ENCODE peak calls at places on chromosome 12, in nine cellular contexts. Z is EL; H is NCI-H460; I is HFFc6; T is stimulated activated CD8-positive, alpha-beta memory T cell treated with anti-CD3 and anti-CD28 coated beads, Interleukin-15, amount 100 ng/mL, for 4 hours; J is sciatic nerve; U is occipital lobe; D is NCI-H2081; N is A172. S is an unnamed sample.
A peak's percentile ranks its signal among the peaks of the same experiment; 100 is the strongest.

GRCh38 chr12:68557011-68557715 is 53.5 kb upstream of the RAP1B start:
- DNase-seq in I (peak; percentile 86), D (no peak), Z (peak; percentile 91), J (no peak), T (no peak), H (no peak), U (no peak), N (peak; percentile 74), S (peak; percentile 82)

GRCh38 chr12:47360771-47361388 is 281.1 kb upstream of the AMIGO2 start:
- DNase-seq in I (no peak), T (peak; percentile 42), H (no peak), Z (peak; percentile 19), J (no peak), U (no peak), N (peak; percentile 21), D (no peak), S (no peak)

GRCh38 chr12:48263617-48264016 is 60.5 kb upstream of the OR10AD1 start:
- DNase-seq in D (no peak), N (no peak), T (no peak), J (no peak), I (no peak), U (no peak), Z (no peak), H (no peak), S (no peak)

GRCh38 chr12:117158911-117159310 is 31.4 kb downstream of the FBXO21 start:
- DNase-seq in H (no peak), N (peak; percentile 44), J (no peak), U (no peak), D (no peak), T (no peak), Z (no peak), I (no peak), S (peak; percentile 78)

GRCh38 chr12:26921886-26922285 is 15.9 kb downstream of the INTS13 start:
- DNase-seq in J (no peak), Z (no peak), D (no peak), T (no peak), H (no peak), U (no peak), N (no peak), I (no peak), S (no peak)

GRCh38 chr12:2488131-2488530 is 306.6 kb upstream of the FKBP4 start:
- DNase-seq in T (no peak), I (no peak), D (no peak), H (no peak), U (no peak), J (no peak), N (no peak), Z (no peak), S (no peak)

GRCh38 chr12:17079251-17079909 is 473.4 kb upstream of the LMO3 start:
- DNase-seq in I (no peak), Z (no peak), D (no peak), J (no peak), U (no peak), H (no peak), T (no peak), N (no peak), S (no peak)

GRCh38 chr12:103908877-103909276 is 21.3 kb upstream of the HSP90B1 start:
- DNase-seq in U (no peak), Z (peak; percentile 71), T (no peak), I (peak; percentile 39), D (no peak), N (no peak), J (no peak), H (no peak), S (no peak)

GRCh38 chr12:88737838-88738472 is 157.7 kb upstream of the KITLG start:
- DNase-seq in U (no peak), I (no peak), T (no peak), H (no peak), N (no peak), D (no peak), Z (no peak), J (no peak), S (peak; percentile 43)

GRCh38 chr12:119804011-119804641 is 73.0 kb downstream of the CIT start:
- DNase-seq in I (peak; percentile 82), J (peak; percentile 72), N (peak; percentile 64), H (peak; percentile 47), U (peak; percentile 69), D (no peak), Z (peak; percentile 84), T (no peak), S (peak; percentile 68)

GRCh38 chr12:132908145-132909029 is 21.0 kb upstream of the CHFR start:
- DNase-seq in J (peak; percentile 98), H (peak; percentile 99), T (peak; percentile 96), Z (peak; percentile 98), D (peak; percentile 98), U (peak; percentile 97), I (peak; percentile 43), N (no peak), S (peak; percentile 95)

GRCh38 chr12:8996682-8997405 is 7.5 kb downstream of the KLRG1 start:
- DNase-seq in U (no peak), H (no peak), D (no peak), J (no peak), Z (peak; percentile 14), I (peak; percentile 4), N (peak; percentile 35), T (no peak), S (peak; percentile 2)

GRCh38 chr12:51368640-51369517 is 22.3 kb downstream of the GALNT6 start:
- DNase-seq in H (no peak), D (no peak), U (no peak), N (peak; percentile 80), I (no peak), T (peak; percentile 81), Z (peak; percentile 38), J (no peak), S (peak; percentile 55)

GRCh38 chr12:121467638-121468403 is 67.9 kb downstream of the RNF34 start:
- DNase-seq in H (no peak), N (no peak), Z (peak; percentile 21), D (no peak), J (peak; percentile 72), I (no peak), T (no peak), U (no peak), S (no peak)

GRCh38 chr12:123614531-123614930 is 12.6 kb downstream of the DDX55 start:
- DNase-seq in N (peak; percentile 49), T (no peak), J (no peak), Z (peak; percentile 87), H (no peak), I (peak; percentile 75), D (no peak), U (no peak), S (no peak)

GRCh38 chr12:109625131-109625559 is 51.6 kb downstream of the MVK start:
- DNase-seq in T (no peak), U (peak; percentile 89), D (no peak), Z (peak; percentile 63), N (peak; percentile 69), I (peak; percentile 42), H (peak; percentile 31), J (no peak), S (no peak)

GRCh38 chr12:119302334-119303132 is 32.0 kb upstream of the CCDC60 start:
- DNase-seq in H (no peak), U (peak; percentile 3), J (peak; percentile 63), Z (no peak), N (no peak), T (no peak), I (no peak), D (no peak), S (no peak)

GRCh38 chr12:132218915-132219314 is 74.7 kb downstream of the NOC4L start:
- DNase-seq in N (no peak), Z (no peak), J (no peak), H (peak; percentile 40), U (no peak), D (peak; percentile 41), I (no peak), T (no peak), S (no peak)

GRCh38 chr12:127398026-127398715 is 868.8 kb upstream of the TMEM132C start:
- DNase-seq in Z (no peak), J (no peak), N (no peak), D (no peak), H (no peak), T (no peak), U (no peak), I (no peak), S (no peak)

GRCh38 chr12:68950511-68950910 is 17.5 kb upstream of the CPM start:
- DNase-seq in D (no peak), Z (no peak), H (no peak), N (no peak), T (no peak), I (no peak), U (no peak), J (no peak), S (no peak)

GRCh38 chr12:27104546-27104945 is 22.2 kb upstream of the C12orf71 start:
- DNase-seq in D (no peak), H (no peak), U (no peak), N (no peak), Z (no peak), I (peak; percentile 23), J (no peak), T (no peak), S (no peak)

GRCh38 chr12:116136340-116136739 is 141.2 kb downstream of the MED13L start:
- DNase-seq in N (peak; percentile 42), J (no peak), Z (peak; percentile 68), H (no peak), U (no peak), D (no peak), I (peak; percentile 67), T (no peak), S (no peak)

GRCh38 chr12:57049890-57050289 is at the start of gene MYO1A:
- DNase-seq in H (no peak), Z (peak; percentile 20), N (peak; percentile 35), T (no peak), I (peak; percentile 15), U (no peak), D (no peak), J (no peak), S (no peak)

GRCh38 chr12:116979109-116979508 is 68.4 kb downstream of the FBXW8 start:
- DNase-seq in T (no peak), H (no peak), U (no peak), I (no peak), J (no peak), Z (no peak), D (no peak), N (no peak), S (no peak)

GRCh38 chr12:32163596-32163995 is 56.9 kb downstream of the BICD1 start:
- DNase-seq in Z (peak; percentile 11), I (no peak), N (peak; percentile 16), D (no peak), T (no peak), J (no peak), H (no peak), U (no peak), S (no peak)

GRCh38 chr12:104873374-104873773 is 84.7 kb downstream of the SLC41A2 start:
- DNase-seq in Z (no peak), J (no peak), T (no peak), U (no peak), N (no peak), H (no peak), D (no peak), I (no peak), S (no peak)

S was measured in kidney glomerular epithelial cell.